ENCODE peak calls at places on chromosomes 6 and 20, in four cellular contexts. I is K562, X is A549, P is SK-N-SH. Z is an unnamed sample. For H3K4me1, the result is how much of the 10 kb centered on the place peaks cover.

GRCh38 chr20:57991211-57991841 is 237.1 kb downstream of the ANKRD60 start:
- DNase-seq in I (no peak), X (peak), P (peak), Z (no peak)

GRCh38 chr20:59955131-59955796 is 3.0 kb upstream of the CDH26 start:
- DNase-seq in I (peak), X (peak), P (no peak), Z (no peak)

GRCh38 chr6:24780206-24780605 is 5.5 kb downstream of the GMNN start:
- DNase-seq in X (no peak), P (no peak), I (no peak), Z (peak)

GRCh38 chr20:16599257-16599656 is 26.0 kb upstream of the KIF16B start:
- DNase-seq in I (no peak), X (no peak), P (no peak), Z (no peak)

GRCh38 chr6:165676435-165677068 is 13.5 kb upstream of the PDE10A start:
- DNase-seq in I (peak), X (no peak), P (no peak), Z (peak)

GRCh38 chr20:59335401-59335800 is 35.0 kb downstream of the EDN3 start:
- DNase-seq in X (no peak), P (no peak), I (no peak), Z (no peak)

GRCh38 chr6:117346142-117346930 is 79.4 kb downstream of the ROS1 start:
- DNase-seq in P (peak), I (peak), X (no peak), Z (peak)

GRCh38 chr6:11536795-11537194 is 754 bp upstream of the TMEM170B start:
- DNase-seq in X (no peak), I (peak), P (peak), Z (no peak)

GRCh38 chr6:56842602-56843475 is 112.1 kb upstream of the BEND6 start:
- DNase-seq in I (no peak), X (peak), P (peak), Z (peak)

GRCh38 chr6:47105469-47106188 is 63.5 kb upstream of the ADGRF1 start:
- DNase-seq in X (no peak), P (no peak), I (no peak), Z (no peak)

GRCh38 chr6:71393471-71393870 is 104.9 kb downstream of the OGFRL1 start:
- DNase-seq in P (no peak), X (peak), I (no peak), Z (peak)

GRCh38 chr20:56155625-56156024 is 92.9 kb upstream of the MC3R start:
- DNase-seq in P (no peak), I (no peak), X (no peak), Z (no peak)

GRCh38 chr6:82872092-82872635 is 193.5 kb downstream of the UBE3D start:
- DNase-seq in P (no peak), X (no peak), I (no peak), Z (no peak)

GRCh38 chr6:112910256-112910655 is 563.1 kb downstream of the RFPL4B start:
- DNase-seq in P (no peak), I (no peak), X (no peak), Z (peak)

GRCh38 chr20:58585753-58586540 is 65.1 kb upstream of the STX16 start:
- DNase-seq in I (no peak), X (no peak), P (peak), Z (no peak)

GRCh38 chr20:21505810-21506530 is 7.9 kb downstream of the NKX2-2 start:
- DNase-seq in P (peak), X (peak), I (peak), Z (peak)

GRCh38 chr20:12057778-12058177 is 140.1 kb downstream of the BTBD3 start:
- DNase-seq in X (no peak), I (no peak), P (no peak), Z (no peak)

GRCh38 chr20:39036851-39037250 is 74.7 kb downstream of the DHX35 start:
- DNase-seq in X (no peak), I (no peak), P (no peak), Z (peak)

GRCh38 chr20:63095718-63096654 is 89.2 kb upstream of the BHLHE23 start:
- DNase-seq in X (no peak), I (no peak), P (no peak), Z (no peak)

GRCh38 chr20:24603454-24603853 is 134.0 kb downstream of the SYNDIG1 start:
- DNase-seq in P (no peak), I (no peak), X (no peak), Z (no peak)

GRCh38 chr6:97129111-97129510 is 153.9 kb downstream of the MMS22L start:
- DNase-seq in X (no peak), I (no peak), P (no peak), Z (no peak)

GRCh38 chr20:17878912-17879602 is 89.5 kb downstream of the SNX5 start:
- DNase-seq in P (no peak), X (no peak), I (no peak), Z (no peak)

GRCh38 chr6:35275417-35275816 is 15.9 kb downstream of the ZNF76 start:
- DNase-seq in I (no peak), X (no peak), P (no peak), Z (no peak)

GRCh38 chr20:15332711-15333160 is 995.3 kb upstream of the FLRT3 start:
- DNase-seq in P (no peak), X (no peak), I (no peak), Z (no peak)

GRCh38 chr20:4717816-4718215 is 3.9 kb upstream of the PRND start:
- DNase-seq in X (no peak), I (no peak), P (no peak), Z (no peak)

GRCh38 chr20:56788041-56788670 is 159.1 kb downstream of the TFAP2C start:
- DNase-seq in I (no peak), P (no peak), X (peak), Z (peak)

DNA sequence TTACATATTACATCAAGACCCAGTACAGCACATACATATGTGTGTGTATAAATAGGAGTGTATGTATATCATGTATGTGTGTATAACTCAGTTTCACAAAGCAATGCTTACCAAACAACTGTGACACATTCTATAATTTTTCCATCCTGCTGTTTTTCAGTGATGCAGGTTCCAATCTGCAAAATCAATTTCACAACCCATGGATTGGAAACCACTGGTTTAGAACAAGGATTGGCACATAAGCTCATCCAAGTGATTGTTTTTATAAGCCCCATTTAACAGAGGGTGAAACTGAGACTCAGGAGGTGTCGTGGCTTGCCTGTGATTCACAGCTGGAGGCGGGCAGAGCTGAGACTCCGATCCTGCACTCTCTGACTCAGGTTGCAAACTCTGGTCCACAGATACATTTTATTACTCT is 158.2 kb downstream of the ZMYND8 start:
- DNase-seq in X (no peak), P (no peak), I (no peak), Z (peak)
- TF ChIP-seq RCOR1 in X (peak), P (no peak), I (no peak), Z (peak)

DNA sequence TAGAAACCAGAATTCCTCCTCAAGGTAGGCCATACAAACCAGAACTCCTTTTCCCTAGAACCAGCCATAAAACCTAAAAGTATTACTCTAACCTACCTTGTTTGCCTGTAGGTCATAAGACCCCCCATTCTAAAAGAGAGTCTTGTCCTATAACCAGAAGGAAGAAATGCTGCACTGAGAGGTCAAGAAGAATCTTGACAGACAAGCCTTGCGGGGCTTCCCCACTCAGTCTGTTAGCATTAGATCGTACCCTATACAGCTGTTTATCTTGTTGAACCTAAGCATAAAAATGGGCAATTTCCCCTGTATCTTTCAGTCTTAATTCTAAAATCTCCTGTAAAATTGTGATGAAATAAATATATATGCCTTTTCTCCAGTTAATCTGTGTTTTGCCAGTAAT is 52.3 kb upstream of the HFE start:
- DNase-seq in I (no peak), P (no peak), X (no peak), Z (no peak)
- H3K4me1 ChIP-seq in I (under half), P (under half), X (under half), Z (under half)

GRCh38 chr6:160679402-160679769 is 15.3 kb upstream of the LPA start:
- DNase-seq in I (peak), X (no peak), P (peak), Z (no peak)
- TF ChIP-seq RCOR1 in I (no peak), X (no peak), P (no peak), Z (no peak)

GRCh38 chr6:31403283-31403989 is at the start of gene MICA:
- DNase-seq in I (peak), P (peak), X (peak), Z (peak)
- H3K4me1 ChIP-seq in I (under half), P (under half), X (under half), Z (under half)

DNA sequence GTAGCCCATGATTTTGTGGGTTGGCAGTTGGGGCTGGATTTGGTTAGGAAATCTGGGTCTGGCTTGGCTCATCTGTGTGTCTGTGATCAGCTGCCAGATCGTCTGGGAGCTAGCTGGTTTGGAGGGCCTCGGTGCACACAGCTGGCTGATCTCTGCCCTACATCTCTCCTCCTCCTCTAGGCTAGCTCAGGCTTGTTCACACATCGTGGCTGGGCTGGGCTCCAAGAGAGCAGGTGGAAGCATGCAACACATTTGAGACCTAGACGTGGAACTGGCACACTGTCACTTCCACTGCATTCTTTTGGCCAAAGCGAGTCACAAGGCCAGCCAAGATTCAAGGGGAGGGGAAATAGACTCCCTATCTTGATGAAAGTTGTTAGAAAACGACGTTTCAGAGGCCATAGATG is 15.9 kb downstream of the NDUFAF5 start:
- DNase-seq in P (peak), X (peak), I (no peak), Z (peak)
- TF ChIP-seq RCOR1 in P (peak), X (no peak), I (no peak), Z (peak)

GRCh38 chr6:41193171-41193734 is 7.7 kb downstream of the TREML2 start:
- DNase-seq in X (no peak), P (no peak), I (no peak), Z (no peak)
- H3K4me1 ChIP-seq in X (under half), P (under half), I (under half), Z (under half)

GRCh38 chr20:48480391-48480790 is 347.4 kb downstream of the PREX1 start:
- DNase-seq in X (no peak), P (no peak), I (no peak), Z (no peak)
- TF ChIP-seq RCOR1 in X (no peak), P (no peak), I (no peak), Z (no peak)

DNA sequence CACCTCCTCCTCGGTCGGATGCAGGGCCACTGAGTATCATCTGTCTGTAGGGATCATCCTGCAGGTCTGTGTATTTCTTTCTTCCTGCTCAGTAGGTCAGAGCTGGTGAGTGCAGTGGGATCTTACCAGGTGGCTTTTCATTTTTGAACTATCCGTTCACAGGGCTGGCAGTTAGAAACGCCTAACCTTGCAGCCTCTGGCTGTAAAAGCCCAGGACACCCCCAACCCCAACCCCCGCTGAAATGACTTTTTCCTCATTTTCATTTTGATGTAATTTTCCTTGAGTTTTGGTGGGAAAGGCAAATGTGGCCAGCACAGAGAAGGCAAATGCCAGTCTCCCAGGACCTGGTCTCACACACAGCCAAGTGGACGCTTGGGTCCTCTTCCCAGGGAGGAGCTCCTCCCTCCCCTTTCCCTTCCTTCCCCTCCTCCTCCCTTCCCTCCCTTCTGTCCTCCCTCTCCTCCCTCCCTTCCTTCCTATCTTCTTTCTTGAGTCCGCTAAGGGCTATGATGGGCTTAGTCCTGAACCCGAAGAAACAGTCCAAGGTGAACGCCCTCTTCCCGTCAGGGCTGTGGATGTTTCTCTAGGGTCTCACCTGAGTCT is 36.0 kb downstream of the TMEM242 start:
- DNase-seq in P (no peak), I (no peak), X (no peak), Z (no peak)
- H3K4me1 ChIP-seq in P (under half), I (under half), X (under half), Z (under half)

GRCh38 chr6:129015721-129016120 is 132.8 kb downstream of the LAMA2 start:
- DNase-seq in I (no peak), X (no peak), P (no peak), Z (no peak)
- TF ChIP-seq RCOR1 in I (no peak), X (no peak), P (no peak), Z (no peak)

Z was measured in IMR-90.